ENCODE peak calls at places on chromosomes 7 and 10, in six cellular contexts. O, J, V, B, K and S are unnamed samples.

GRCh38 chr10:106185991-106186390 is 978.5 kb downstream of the SORCS1 start:
- DNase-seq in O (no peak), J (no peak), V (peak), B (no peak), K (no peak), S (no peak)

GRCh38 chr10:51718804-51719291 is 19.5 kb upstream of the CSTF2T start:
- DNase-seq in O (no peak), J (no peak), V (peak), B (no peak), K (no peak), S (no peak)

GRCh38 chr7:139827042-139827441 is 2.0 kb upstream of the TBXAS1 start:
- DNase-seq in O (no peak), J (no peak), V (no peak), B (no peak), K (no peak), S (no peak)

GRCh38 chr10:24982294-24983064 is 30.1 kb upstream of the PRTFDC1 start:
- DNase-seq in O (no peak), J (no peak), V (no peak), B (no peak), K (no peak), S (no peak)

GRCh38 chr7:5773661-5774086 is 7.8 kb downstream of the RNF216 start:
- DNase-seq in O (no peak), J (no peak), V (peak), B (no peak), K (no peak), S (no peak)

GRCh38 chr7:101814081-101814995 is 3.1 kb upstream of the CUX1 start:
- DNase-seq in O (peak), J (peak), V (peak), B (peak), K (peak), S (peak)

GRCh38 chr7:142799483-142799882 is 28.7 kb downstream of the PRSS2 start:
- DNase-seq in O (no peak), J (no peak), V (no peak), B (no peak), K (no peak), S (no peak)

GRCh38 chr10:126867567-126868365 is 37.5 kb upstream of the DOCK1 start:
- DNase-seq in O (no peak), J (no peak), V (peak), B (no peak), K (no peak), S (no peak)

GRCh38 chr10:132916421-132916841 is 25.9 kb downstream of the CFAP46 start:
- DNase-seq in O (no peak), J (peak), V (no peak), B (no peak), K (peak), S (no peak)

GRCh38 chr10:132252412-132252811 is 55.3 kb downstream of the STK32C start:
- DNase-seq in O (no peak), J (no peak), V (no peak), B (no peak), K (no peak), S (no peak)

GRCh38 chr7:87048839-87049238 is 10.6 kb downstream of the ELAPOR2 start:
- DNase-seq in O (no peak), J (no peak), V (no peak), B (no peak), K (no peak), S (no peak)

GRCh38 chr10:114320249-114321116 is 81.4 kb downstream of the VWA2 start:
- DNase-seq in O (no peak), J (no peak), V (no peak), B (no peak), K (no peak), S (no peak)

GRCh38 chr7:142024547-142024946 is 28.9 kb downstream of the MGAM start:
- DNase-seq in O (no peak), J (no peak), V (no peak), B (no peak), K (no peak), S (no peak)

GRCh38 chr10:71985542-71986250 is 21.5 kb downstream of the CHST3 start:
- DNase-seq in O (no peak), J (no peak), V (peak), B (no peak), K (no peak), S (no peak)

GRCh38 chr10:18312385-18313145 is 172.3 kb downstream of the CACNB2 start:
- DNase-seq in O (no peak), J (no peak), V (peak), B (no peak), K (no peak), S (no peak)

GRCh38 chr7:123769371-123769770 is 20.6 kb upstream of the WASL start:
- DNase-seq in O (no peak), J (no peak), V (peak), B (peak), K (no peak), S (no peak)

GRCh38 chr7:1646957-1647891 is 22.9 kb upstream of the ELFN1 start:
- DNase-seq in O (no peak), J (no peak), V (no peak), B (no peak), K (no peak), S (no peak)

GRCh38 chr7:29146082-29146706 is at the start of gene CPVL:
- DNase-seq in O (peak), J (no peak), V (no peak), B (peak), K (peak), S (no peak)

GRCh38 chr10:48765039-48765438 is 80.4 kb downstream of the WDFY4 start:
- DNase-seq in O (no peak), J (no peak), V (no peak), B (no peak), K (no peak), S (no peak)
- TF ChIP-seq CTCF in O (no peak), J (no peak), V (no peak), B (no peak), K (no peak), S (no peak)

DNA sequence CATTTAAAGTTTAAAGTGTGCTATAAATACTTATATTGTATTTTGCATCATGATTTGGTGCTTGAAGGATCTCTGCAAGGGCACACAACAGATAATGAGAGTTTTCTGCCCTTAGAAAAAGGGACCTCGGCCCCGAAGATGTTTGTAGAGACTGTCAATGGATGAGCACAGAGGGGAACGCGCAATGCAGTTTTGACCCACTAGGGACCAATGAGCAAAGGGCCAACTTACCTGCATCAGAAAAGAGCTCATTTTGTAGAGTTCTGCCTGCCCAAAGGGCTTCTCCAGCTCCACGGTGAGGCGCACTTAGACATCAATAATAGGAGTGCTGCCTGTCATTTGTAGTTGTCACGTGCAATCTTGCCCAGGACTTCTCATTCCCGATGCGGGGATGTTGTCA is 91.1 kb downstream of the BUB3 start:
- DNase-seq in O (no peak), J (no peak), V (no peak), B (no peak), K (no peak), S (no peak)
- TF ChIP-seq CTCF in O (no peak), J (peak), V (no peak), B (no peak), K (no peak), S (no peak)

DNA sequence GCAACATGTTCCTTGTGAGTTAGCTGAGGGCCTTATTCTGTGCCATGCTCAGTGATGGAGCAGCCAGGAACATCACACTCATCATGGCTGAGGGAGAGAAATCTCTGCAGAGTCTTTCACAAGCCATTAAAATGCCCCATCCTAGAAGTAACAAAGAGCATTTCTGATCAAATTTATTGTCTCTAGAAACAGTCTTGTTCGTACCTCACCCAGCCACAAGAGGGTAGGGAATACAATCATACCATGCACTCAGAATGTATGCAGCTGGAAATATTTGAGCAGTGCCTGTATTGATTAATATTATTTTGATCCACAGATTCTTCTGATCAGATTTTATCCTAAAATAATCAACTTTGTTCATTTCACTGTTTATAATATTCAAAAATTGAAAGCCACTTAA is 17.3 kb downstream of the VPS26A start:
- DNase-seq in O (no peak), J (no peak), V (no peak), B (no peak), K (no peak), S (no peak)
- TF ChIP-seq CTCF in O (no peak), J (no peak), V (no peak), B (no peak), K (no peak), S (no peak)

DNA sequence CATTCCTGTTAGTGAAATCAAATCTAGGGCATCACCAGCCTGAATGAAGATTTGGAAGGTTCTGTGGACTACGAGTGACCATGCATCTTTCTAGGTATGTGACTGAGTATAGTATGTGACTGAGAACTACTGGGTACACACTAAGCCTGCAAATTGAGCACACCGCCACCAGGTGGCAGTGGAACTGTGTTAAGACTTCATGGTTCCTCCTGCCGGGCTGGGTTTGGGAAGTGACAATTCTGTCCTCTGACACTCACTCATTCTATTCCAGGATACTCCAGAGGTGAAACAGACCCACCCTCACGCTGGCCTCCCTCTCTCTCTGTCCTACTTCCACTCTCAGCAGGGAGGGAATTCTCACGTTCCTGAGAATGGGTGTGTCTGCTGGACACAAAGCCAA is 84.0 kb upstream of the TMEM248 start:
- DNase-seq in O (peak), J (no peak), V (peak), B (no peak), K (peak), S (no peak)
- TF ChIP-seq CTCF in O (peak), J (peak), V (peak), B (no peak), K (peak), S (no peak)

GRCh38 chr7:31336202-31337035 is 4.1 kb downstream of the NEUROD6 start:
- DNase-seq in O (no peak), J (no peak), V (no peak), B (no peak), K (no peak), S (no peak)
- TF ChIP-seq CTCF in O (peak), J (no peak), V (no peak), B (no peak), K (no peak), S (no peak)

GRCh38 chr7:116167177-116167576 is 43.2 kb upstream of the TES start:
- DNase-seq in O (no peak), J (no peak), V (no peak), B (no peak), K (no peak), S (no peak)
- TF ChIP-seq CTCF in O (no peak), J (no peak), V (no peak), B (no peak), K (no peak), S (no peak)

DNA sequence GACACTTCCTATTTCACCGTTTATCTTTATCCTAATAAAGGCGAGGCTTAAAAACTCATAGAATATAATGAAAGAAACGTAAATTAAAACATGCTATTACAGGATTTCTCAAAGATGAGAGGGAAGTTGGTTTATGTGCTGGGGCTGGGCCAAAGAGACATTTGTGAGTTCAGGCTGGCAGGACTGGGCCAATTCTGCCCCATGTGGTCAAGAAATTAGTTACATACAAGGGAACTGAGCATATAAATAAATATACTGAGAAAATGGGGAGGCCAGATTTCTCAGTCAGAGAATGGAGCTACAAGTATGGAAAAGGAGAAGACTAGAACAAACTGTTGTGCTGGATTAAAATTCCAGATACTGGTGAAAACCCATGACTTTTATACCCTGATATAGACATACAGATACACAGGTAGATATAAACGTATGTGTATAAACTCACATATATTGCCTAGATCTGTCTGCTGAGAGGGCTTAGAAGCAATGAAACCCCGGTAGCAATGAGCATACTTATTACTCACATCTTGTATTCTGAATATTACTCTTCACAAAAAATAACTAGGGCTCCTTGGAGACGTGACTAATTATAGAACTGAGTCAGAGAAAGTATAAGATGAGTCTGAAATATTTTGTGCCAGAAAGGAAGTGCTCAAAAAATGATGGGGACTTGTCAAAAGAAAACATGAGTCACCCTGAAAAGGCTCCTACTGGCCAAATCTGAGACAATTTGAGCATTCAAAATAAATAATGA is 155.7 kb upstream of the FGFR2 start:
- DNase-seq in O (no peak), J (no peak), V (peak), B (no peak), K (no peak), S (no peak)
- TF ChIP-seq CTCF in O (peak), J (peak), V (peak), B (no peak), K (no peak), S (no peak)

GRCh38 chr7:37916017-37916672 is 472 bp downstream of the SFRP4 start:
- DNase-seq in O (no peak), J (no peak), V (no peak), B (no peak), K (peak), S (no peak)

GRCh38 chr7:37920305-37920618 is 178 bp upstream of the EPDR1 start:
- DNase-seq in O (no peak), J (no peak), V (no peak), B (no peak), K (no peak), S (no peak)

GRCh38 chr7:37918526-37918925 is 1.9 kb upstream of the SFRP4 start:
- DNase-seq in O (no peak), J (no peak), V (no peak), B (no peak), K (no peak), S (no peak)

GRCh38 chr7:37915438-37915837 is 1.2 kb downstream of the SFRP4 start:
- DNase-seq in O (no peak), J (no peak), V (no peak), B (no peak), K (no peak), S (no peak)

GRCh38 chr7:37916673-37917660 is at the start of gene SFRP4:
- DNase-seq in O (peak), J (peak), V (peak), B (peak), K (peak), S (peak)
- TF ChIP-seq CTCF in O (peak), J (peak), V (peak), B (peak), K (peak), S (peak)

GRCh38 chr10:60618861-60619260 is 159.4 kb upstream of the CDK1 start:
- DNase-seq in O (no peak), J (no peak), V (no peak), B (no peak), K (no peak), S (no peak)
- TF ChIP-seq CTCF in O (no peak), J (no peak), V (no peak), B (no peak), K (no peak), S (no peak)

GRCh38 chr10:95288273-95288672 is 2.5 kb downstream of the PDLIM1 start:
- DNase-seq in O (no peak), J (no peak), V (no peak), B (no peak), K (no peak), S (no peak)

GRCh38 chr10:95290801-95291633 is at the start of gene PDLIM1:
- DNase-seq in O (peak), J (peak), V (peak), B (peak), K (peak), S (peak)

GRCh38 chr10:95290446-95290800 is 380 bp downstream of the PDLIM1 start:
- DNase-seq in O (no peak), J (no peak), V (no peak), B (no peak), K (no peak), S (no peak)

GRCh38 chr10:95289921-95290421 is 832 bp downstream of the PDLIM1 start:
- DNase-seq in O (no peak), J (no peak), V (no peak), B (no peak), K (no peak), S (no peak)

DNA sequence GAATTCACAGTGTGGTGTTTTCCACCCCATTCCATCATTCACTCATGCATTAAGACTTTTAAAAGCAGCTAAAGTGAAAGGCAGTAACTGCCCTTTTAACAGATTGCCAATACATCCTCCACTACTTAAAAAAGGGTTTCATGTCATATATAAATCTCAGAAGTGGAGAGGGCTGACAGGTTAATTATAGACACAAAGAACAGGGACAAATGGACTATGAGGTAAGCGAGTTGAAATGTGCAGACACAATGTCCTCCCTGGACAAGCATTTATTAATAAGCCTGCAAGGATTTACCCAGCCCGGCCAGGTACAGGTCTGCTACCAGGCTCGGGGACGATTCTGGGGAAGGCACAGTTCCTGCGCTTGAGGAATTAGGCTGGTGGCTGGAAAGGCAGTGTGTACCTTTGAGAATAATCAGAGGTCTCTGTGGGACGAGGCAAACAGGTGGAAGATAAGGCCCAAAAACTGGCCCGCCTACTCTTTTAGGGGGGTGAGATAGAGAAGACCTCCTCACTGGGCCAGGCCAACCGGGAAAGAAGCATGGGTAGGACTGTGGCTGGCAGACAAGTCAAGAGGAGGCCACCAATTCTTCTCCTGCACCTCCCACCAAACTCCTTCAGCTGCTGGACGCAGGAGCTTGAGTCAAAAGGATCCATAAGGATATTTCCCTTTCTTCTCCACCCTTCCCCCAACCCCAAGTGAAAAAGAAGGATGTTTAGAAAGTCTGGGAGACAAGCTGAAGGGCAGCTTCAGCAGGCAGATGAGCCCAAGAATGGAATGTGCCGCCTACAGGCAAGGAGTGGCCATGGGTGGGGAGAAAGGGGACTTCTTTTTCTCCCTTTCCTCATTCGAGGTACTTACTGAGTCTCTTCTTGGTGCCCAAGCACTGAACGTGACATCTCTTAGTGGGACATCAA is 1.5 kb downstream of the PDLIM1 start:
- DNase-seq in O (no peak), J (no peak), V (no peak), B (no peak), K (no peak), S (no peak)
- TF ChIP-seq CTCF in O (peak), J (no peak), V (peak), B (no peak), K (peak), S (no peak)